ENCODE peak calls at places on chromosomes 6 and 20, in ten cellular contexts. S is stimulated activated CD4-positive, alpha-beta T cell treated with anti-CD3 and anti-CD28 coated beads, TNF-alpha, amount 100 ng/mL, for 1 hour; T is activated naive CD4-positive, alpha-beta T cell; F is GM23248; B is CD8-positive, alpha-beta memory T cell; Y is T-helper 1 cell; X is cardiac fibroblast; L is HEK293T; W is naive thymus-derived CD8-positive, alpha-beta T cell; J is epithelial cell of prostate. N is an unnamed sample.

GRCh38 chr6:30900863-30901417 is 7.1 kb upstream of the GTF2H4 start:
- DNase-seq in S (no peak), L (no peak), W (no peak), X (no peak), J (no peak), T (no peak), Y (no peak), B (no peak), F (no peak), N (no peak)

GRCh38 chr6:159608961-159609673 is 83.9 kb downstream of the SOD2 start:
- DNase-seq in S (no peak), B (no peak), L (peak; percentile 39), T (no peak), Y (no peak), W (no peak), F (peak; percentile 61), J (peak; percentile 37), X (peak; percentile 48), N (peak; percentile 66)

GRCh38 chr6:158039178-158039557 is 57.5 kb downstream of the SYNJ2 start:
- DNase-seq in S (no peak), T (no peak), J (no peak), W (no peak), B (peak; percentile 14), X (no peak), Y (no peak), F (no peak), L (no peak), N (peak; percentile 56)

GRCh38 chr6:112085666-112086065 is 1.6 kb downstream of the TUBE1 start:
- DNase-seq in X (no peak), W (no peak), Y (no peak), J (no peak), F (no peak), B (no peak), S (no peak), T (no peak), L (no peak), N (no peak)

GRCh38 chr6:149694926-149695325 is 23.0 kb downstream of the LATS1 start:
- DNase-seq in Y (no peak), J (no peak), T (no peak), S (no peak), L (no peak), X (no peak), B (no peak), W (no peak), F (no peak), N (no peak)

GRCh38 chr20:49323622-49324238 is 45.9 kb upstream of the ZNFX1 start:
- DNase-seq in L (no peak), W (peak; percentile 64), T (no peak), F (peak; percentile 93), S (no peak), B (no peak), Y (no peak), J (no peak), X (peak; percentile 92), N (peak; percentile 82)

GRCh38 chr20:36155991-36156390 is 1.5 kb downstream of the EPB41L1 start:
- DNase-seq in X (no peak), B (no peak), J (no peak), F (no peak), L (no peak), T (no peak), W (no peak), S (no peak), Y (no peak), N (no peak)

GRCh38 chr20:37337208-37337955 is 8.6 kb upstream of the SRC start:
- DNase-seq in Y (no peak), J (no peak), F (no peak), B (peak; percentile 16), T (no peak), L (no peak), X (no peak), W (no peak), S (no peak), N (no peak)

GRCh38 chr20:25280574-25281535 is 33.0 kb downstream of the PYGB start:
- DNase-seq in J (no peak), T (no peak), W (no peak), Y (no peak), S (no peak), L (no peak), F (no peak), X (no peak), B (peak; percentile 35), N (no peak)

N was measured in epithelial cell of esophagus.